ENCODE peak calls at places on chromosomes 6 and 20, in eight cellular contexts. I is tibial artery, S is Peyer's patch, X is BJ, V is lower leg skin, G is lower lobe of right lung, L is GM06990, A is endothelial cell of umbilical vein. F is an unnamed sample.

GRCh38 chr20:58716476-58717277 is 24.1 kb downstream of the NPEPL1 start:
- DNase-seq in S (peak; percentile 13), X (no peak), L (no peak), I (no peak), V (peak; percentile 81), G (no peak), A (no peak), F (no peak)

GRCh38 chr6:3888153-3888957 is 39.2 kb downstream of the FAM50B start:
- DNase-seq in X (no peak), L (no peak), I (peak; percentile 59), S (no peak), A (no peak), V (peak; percentile 92), G (no peak), F (no peak)

GRCh38 chr20:64109831-64110391 is 2.5 kb upstream of the NPBWR2 start:
- DNase-seq in L (no peak), I (no peak), V (peak; percentile 78), S (peak; percentile 8), A (no peak), X (no peak), G (peak; percentile 20), F (no peak)

GRCh38 chr6:7087491-7087979 is 20.2 kb upstream of the RREB1 start:
- DNase-seq in L (peak; percentile 42), X (no peak), S (peak; percentile 46), G (no peak), V (no peak), A (no peak), I (no peak), F (no peak)

GRCh38 chr6:8337147-8337546 is 98.2 kb downstream of the SLC35B3 start:
- DNase-seq in X (no peak), I (no peak), L (no peak), V (no peak), A (no peak), G (no peak), S (no peak), F (no peak)

GRCh38 chr20:57696401-57696961 is 13.3 kb downstream of the PMEPA1 start:
- DNase-seq in X (no peak), V (no peak), G (no peak), S (no peak), I (no peak), A (no peak), L (no peak), F (no peak)

GRCh38 chr6:150252714-150253444 is 110.0 kb downstream of the PPP1R14C start:
- DNase-seq in V (no peak), L (no peak), I (no peak), G (no peak), A (no peak), S (no peak), X (no peak), F (no peak)

GRCh38 chr20:17584684-17585083 is 14.8 kb downstream of the DSTN start:
- DNase-seq in L (no peak), A (no peak), V (no peak), X (no peak), S (no peak), I (no peak), G (no peak), F (no peak)

GRCh38 chr20:35542990-35543389 is 1.1 kb downstream of the ERGIC3 start:
- DNase-seq in I (no peak), A (no peak), L (no peak), X (no peak), V (no peak), G (no peak), S (no peak), F (no peak)

GRCh38 chr6:13916230-13916944 is 8.4 kb upstream of the RNF182 start:
- DNase-seq in I (no peak), V (no peak), S (no peak), L (no peak), G (no peak), A (no peak), X (no peak), F (no peak)

GRCh38 chr6:111731404-111732195 is 125.9 kb upstream of the TRAF3IP2 start:
- DNase-seq in V (no peak), G (no peak), S (no peak), X (no peak), I (no peak), A (peak; percentile 28), L (no peak), F (no peak)

GRCh38 chr20:3889489-3890409 is 562 bp downstream of the PANK2 start:
- DNase-seq in A (peak; percentile 53), L (peak; percentile 77), S (peak; percentile 50), G (peak; percentile 73), V (peak; percentile 89), I (peak; percentile 4), X (no peak), F (no peak)

GRCh38 chr6:30720738-30721197 is 616 bp downstream of the TUBB start:
- DNase-seq in S (peak; percentile 85), A (peak; percentile 56), L (peak; percentile 82), V (peak; percentile 95), G (peak; percentile 86), X (no peak), I (peak; percentile 77), F (no peak)

GRCh38 chr6:139970591-139970991 is 596.1 kb upstream of the CITED2 start:
- DNase-seq in S (no peak), A (peak; percentile 39), V (no peak), L (no peak), I (no peak), X (no peak), G (no peak), F (no peak)

GRCh38 chr20:43821795-43822194 is 92.9 kb upstream of the TOX2 start:
- DNase-seq in L (no peak), V (no peak), I (no peak), A (no peak), X (no peak), S (no peak), G (no peak), F (no peak)

GRCh38 chr20:58623579-58624473 is 27.3 kb upstream of the STX16 start:
- DNase-seq in A (peak; percentile 93), S (no peak), X (peak; percentile 74), V (no peak), L (no peak), G (no peak), I (peak; percentile 38), F (peak; percentile 45)

GRCh38 chr20:3166338-3166912 is 6.8 kb upstream of the FASTKD5 start:
- DNase-seq in G (no peak), X (no peak), V (peak; percentile 79), A (no peak), I (no peak), S (no peak), L (no peak), F (no peak)

GRCh38 chr6:27892596-27893058 is 19.6 kb downstream of the OR2B2 start:
- DNase-seq in X (no peak), V (no peak), S (no peak), L (peak; percentile 95), I (no peak), A (no peak), G (no peak), F (no peak)

GRCh38 chr6:27891300-27891913 is 20.8 kb downstream of the OR2B2 start:
- DNase-seq in A (no peak), X (no peak), I (no peak), G (no peak), S (no peak), V (no peak), L (no peak), F (no peak)

GRCh38 chr6:27893836-27894807 is 18.1 kb downstream of the OR2B2 start:
- DNase-seq in G (peak; percentile 83), V (peak; percentile 96), L (peak; percentile 81), A (peak; percentile 92), X (peak; percentile 74), I (peak; percentile 88), S (peak; percentile 79), F (peak; percentile 79)

GRCh38 chr6:27894839-27895762 is 17.1 kb downstream of the OR2B2 start:
- DNase-seq in S (peak; percentile 54), X (no peak), A (peak; percentile 91), I (peak; percentile 52), V (no peak), G (no peak), L (peak; percentile 61), F (no peak)

DNA sequence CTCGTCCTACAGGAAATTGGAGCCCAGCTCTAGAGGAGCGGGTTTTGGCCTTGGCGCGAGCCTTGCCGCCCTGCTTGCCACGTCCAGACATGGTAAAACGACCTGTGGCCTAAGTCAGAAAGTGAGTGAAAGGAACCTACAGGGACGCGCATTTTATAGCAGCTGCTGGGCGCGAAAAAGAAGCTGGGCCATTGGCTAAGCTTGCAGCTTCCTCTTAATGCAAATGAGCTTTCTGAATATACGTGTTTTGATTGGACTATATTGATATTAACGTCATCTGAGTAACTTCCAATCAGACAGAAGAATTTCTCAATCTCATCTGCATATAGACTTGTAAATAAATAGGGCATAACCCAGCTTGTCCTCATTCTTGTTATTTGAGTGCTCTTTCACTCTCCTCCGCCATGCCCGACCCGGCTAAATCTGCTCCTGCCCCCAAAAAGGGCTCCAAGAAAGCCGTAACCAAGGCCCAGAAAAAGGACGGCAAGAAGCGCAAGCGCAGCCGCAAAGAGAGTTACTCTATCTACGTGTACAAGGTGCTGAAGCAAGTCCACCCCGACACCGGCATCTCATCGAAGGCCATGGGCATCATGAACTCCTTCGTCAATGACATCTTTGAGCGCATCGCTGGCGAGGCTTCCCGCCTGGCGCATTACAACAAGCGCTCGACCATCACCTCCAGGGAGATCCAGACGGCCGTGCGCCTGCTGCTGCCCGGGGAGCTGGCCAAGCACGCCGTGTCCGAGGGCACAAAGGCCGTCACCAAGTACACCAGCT is 18.9 kb downstream of the OR2B2 start:
- DNase-seq in V (peak; percentile 96), G (peak; percentile 89), I (peak; percentile 58), S (peak; percentile 87), X (peak; percentile 98), L (no peak), A (peak; percentile 98), F (peak; percentile 98)
- H3K4me3 ChIP-seq in V (peak overlapping the region; percentile 26), G (peak overlapping the region; percentile 88), I (peak overlapping the region; percentile 87), S (peak overlapping the region; percentile 56), X (peak overlapping the region; percentile 70), L (peak overlapping the region; percentile 76), A (peak overlapping the region; percentile 65), F (peak overlapping the region; percentile 71)

GRCh38 chr6:79646006-79646405 is 14.9 kb downstream of the SH3BGRL2 start:
- DNase-seq in I (no peak), S (no peak), G (no peak), L (no peak), V (no peak), A (no peak), X (no peak), F (no peak)
- TF ChIP-seq CTCF in I (no peak), S (no peak), G (peak; percentile 13), L (peak; percentile 46), V (no peak), A (no peak), X (peak; percentile 2), F (peak; percentile 23)

DNA sequence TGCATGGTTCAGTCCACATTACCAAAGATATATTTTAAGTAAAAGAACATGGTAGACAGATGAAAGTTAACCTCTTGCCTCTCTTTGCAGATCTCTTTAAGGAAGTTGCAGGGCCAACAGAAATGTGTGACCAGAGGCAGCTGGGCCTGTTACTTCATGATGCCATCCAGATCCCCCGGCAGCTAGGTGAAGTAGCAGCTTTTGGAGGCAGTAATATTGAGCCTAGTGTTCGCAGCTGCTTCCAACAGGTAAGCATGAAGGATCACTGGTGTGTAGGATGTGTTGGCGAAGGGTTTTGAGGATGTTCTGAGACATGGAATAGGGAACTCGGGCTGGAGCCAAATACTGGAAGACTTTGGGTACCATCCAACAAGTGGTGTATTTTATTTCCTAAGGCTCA is 508.6 kb downstream of the UTRN start:
- DNase-seq in V (no peak), G (no peak), I (no peak), L (no peak), A (no peak), X (no peak), S (no peak), F (no peak)
- H3K4me3 ChIP-seq in V (no peak overlapping the region), G (no peak overlapping the region), I (no peak overlapping the region), L (no peak overlapping the region), A (no peak overlapping the region), X (no peak overlapping the region), S (no peak overlapping the region), F (no peak overlapping the region)

GRCh38 chr6:118650500-118651281 is 700 bp downstream of the CEP85L start:
- DNase-seq in G (peak; percentile 57), X (no peak), A (no peak), V (peak; percentile 89), L (peak; percentile 72), S (peak; percentile 40), I (peak; percentile 39), F (no peak)
- TF ChIP-seq CTCF in G (peak; percentile 31), X (peak; percentile 7), A (no peak), V (no peak), L (no peak), S (no peak), I (no peak), F (no peak)

F was measured in epithelial cell of proximal tubule.